ENCODE peak calls at places on chromosomes 5 and 9, in eight cellular contexts. A is adrenal gland, N is upper lobe of left lung, S is ovary, J is IMR-90, R is sigmoid colon, X is HepG2, T is HCT116. W is an unnamed sample.

GRCh38 chr5:114305402-114306207 is 56.3 kb upstream of the KCNN2 start:
- DNase-seq in A (no peak), N (no peak), S (no peak), J (peak), R (no peak), X (peak), T (no peak), W (no peak)

GRCh38 chr9:71096431-71097108 is 24.9 kb downstream of the TRPM3 start:
- DNase-seq in A (peak), N (no peak), S (no peak), J (no peak), R (no peak), X (peak), T (no peak), W (no peak)

GRCh38 chr9:111975709-111976108 is 79.1 kb downstream of the UGCG start:
- DNase-seq in A (peak), N (peak), S (no peak), J (no peak), R (no peak), X (peak), T (peak), W (peak)

GRCh38 chr5:129199308-129199707 is 104.8 kb downstream of the ISOC1 start:
- DNase-seq in A (no peak), N (no peak), S (no peak), J (no peak), R (no peak), X (no peak), T (no peak), W (no peak)

GRCh38 chr5:124554746-124555145 is 191.7 kb downstream of the ZNF608 start:
- DNase-seq in A (no peak), N (no peak), S (no peak), J (no peak), R (no peak), X (no peak), T (no peak), W (no peak)

GRCh38 chr9:124208571-124208970 is 49.2 kb upstream of the NEK6 start:
- DNase-seq in A (no peak), N (no peak), S (no peak), J (no peak), R (peak), X (no peak), T (no peak), W (no peak)

GRCh38 chr5:167708449-167708848 is 583.0 kb upstream of the WWC1 start:
- DNase-seq in A (no peak), N (no peak), S (no peak), J (no peak), R (no peak), X (no peak), T (no peak), W (no peak)

GRCh38 chr5:143791848-143792701 is 19.9 kb upstream of the HMHB1 start:
- DNase-seq in A (no peak), N (no peak), S (no peak), J (no peak), R (no peak), X (no peak), T (no peak), W (no peak)

GRCh38 chr5:154712518-154713437 is 42.4 kb upstream of the LARP1 start:
- DNase-seq in A (peak), N (no peak), S (no peak), J (no peak), R (peak), X (no peak), T (peak), W (no peak)
- TF ChIP-seq POLR2A in A (no peak), N (no peak), S (no peak), J (no peak), R (peak), X (no peak), T (no peak), W (no peak)

GRCh38 chr9:72509635-72510034 is 11.8 kb upstream of the TMC1 start:
- DNase-seq in A (no peak), N (no peak), S (no peak), J (peak), R (no peak), X (no peak), T (no peak), W (no peak)
- TF ChIP-seq POLR2A in A (no peak), N (no peak), S (no peak), J (no peak), R (no peak), X (no peak), T (no peak), W (no peak)

GRCh38 chr5:181241393-181241975 is 2.2 kb downstream of the RACK1 start:
- DNase-seq in A (peak), N (no peak), S (no peak), J (peak), R (peak), X (peak), T (no peak), W (no peak)
- TF ChIP-seq POLR2A in A (no peak), N (no peak), S (no peak), J (no peak), R (no peak), X (peak), T (no peak), W (peak)

GRCh38 chr5:1803192-1803591 is 2.0 kb downstream of the NDUFS6 start:
- DNase-seq in A (no peak), N (no peak), S (no peak), J (no peak), R (no peak), X (no peak), T (no peak), W (no peak)

GRCh38 chr5:1799602-1800469 is at the start of gene MRPL36:
- DNase-seq in A (peak), N (peak), S (peak), J (peak), R (peak), X (peak), T (peak), W (peak)

GRCh38 chr5:1801954-1802295 is 718 bp downstream of the NDUFS6 start:
- DNase-seq in A (no peak), N (no peak), S (peak), J (no peak), R (no peak), X (peak), T (no peak), W (peak)

GRCh38 chr5:1800470-1801060 is 642 bp upstream of the NDUFS6 start:
- DNase-seq in A (no peak), N (no peak), S (peak), J (no peak), R (no peak), X (peak), T (no peak), W (no peak)

DNA sequence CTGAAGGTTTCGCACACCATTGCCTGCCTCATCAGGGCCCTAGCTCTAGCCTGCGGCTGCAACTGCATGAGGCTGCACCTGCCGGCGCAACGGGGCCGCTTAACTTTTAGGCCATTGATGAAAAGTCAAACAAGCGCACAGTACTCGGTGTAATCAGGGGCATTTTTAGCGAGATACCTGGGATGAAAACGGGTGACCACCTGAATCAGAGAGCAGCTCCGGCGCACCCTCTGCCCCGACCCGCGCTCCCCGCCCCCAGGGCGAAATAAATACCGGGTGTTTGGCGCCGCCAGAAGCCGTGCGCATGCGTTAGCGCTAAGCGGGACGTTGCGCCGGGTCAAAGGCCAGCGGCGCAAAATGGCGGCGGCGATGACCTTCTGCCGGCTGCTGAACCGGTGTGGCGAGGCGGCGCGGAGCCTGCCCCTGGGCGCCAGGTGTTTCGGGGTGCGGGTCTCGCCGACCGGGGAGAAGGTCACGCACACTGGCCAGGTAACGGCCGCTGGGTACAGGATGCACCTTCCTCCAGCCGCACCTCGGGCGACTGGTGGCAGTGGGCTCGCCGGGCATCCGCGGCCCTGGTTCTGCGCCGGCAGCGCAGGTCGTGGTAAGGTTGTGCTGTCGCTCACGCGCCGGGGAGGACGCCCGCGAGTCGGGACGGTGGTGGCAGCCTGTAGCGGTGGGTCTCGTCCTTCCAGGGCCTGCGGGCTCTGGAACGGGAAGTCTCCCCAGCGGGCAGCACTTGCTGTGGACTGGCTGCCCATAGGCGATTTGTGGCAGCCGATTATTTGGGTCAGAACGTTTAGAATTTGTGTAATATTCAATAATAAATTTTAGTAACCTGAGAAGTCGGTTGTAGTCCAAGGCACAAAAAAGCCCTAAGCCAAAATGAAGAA is at the start of gene NDUFS6:
- DNase-seq in A (peak), N (peak), S (peak), J (peak), R (peak), X (peak), T (no peak), W (peak)
- TF ChIP-seq POLR2A in A (peak), N (no peak), S (no peak), J (no peak), R (peak), X (peak), T (peak), W (peak)

W was measured in erythroblast.